ENCODE peak calls at places on chromosomes 6 and 20, in five cellular contexts. R, S, I, K and B are unnamed samples.

GRCh38 chr6:151716446-151717047 is 90.9 kb upstream of the ESR1 start:
- DNase-seq in R (no peak), S (no peak), I (peak), K (no peak), B (no peak)

GRCh38 chr6:1766663-1767062 is 156.9 kb downstream of the FOXC1 start:
- DNase-seq in R (peak), S (no peak), I (no peak), K (no peak), B (peak)

GRCh38 chr20:44961868-44962267 is 1.7 kb upstream of the TOMM34 start:
- DNase-seq in R (peak), S (no peak), I (no peak), K (no peak), B (peak)

GRCh38 chr20:19990911-19991707 is 26.1 kb upstream of the NAA20 start:
- DNase-seq in R (no peak), S (no peak), I (no peak), K (no peak), B (no peak)

GRCh38 chr6:132598473-132598872 is 8.9 kb upstream of the TAAR5 start:
- DNase-seq in R (no peak), S (no peak), I (peak), K (no peak), B (no peak)

GRCh38 chr6:1382331-1382882 is 7.0 kb upstream of the FOXF2 start:
- DNase-seq in R (no peak), S (no peak), I (no peak), K (no peak), B (no peak)

GRCh38 chr20:41526327-41526726 is 91.8 kb downstream of the CHD6 start:
- DNase-seq in R (no peak), S (no peak), I (no peak), K (no peak), B (no peak)

GRCh38 chr6:5754904-5755303 is 251.8 kb downstream of the NRN1 start:
- DNase-seq in R (no peak), S (no peak), I (no peak), K (no peak), B (no peak)

GRCh38 chr20:21361266-21361665 is 36.1 kb downstream of the NKX2-4 start:
- DNase-seq in R (peak), S (no peak), I (peak), K (no peak), B (peak)

GRCh38 chr6:117917176-117917575 is 10.1 kb downstream of the SLC35F1 start:
- DNase-seq in R (no peak), S (no peak), I (no peak), K (no peak), B (no peak)

GRCh38 chr6:33908025-33908424 is 104.2 kb upstream of the MLN start:
- DNase-seq in R (no peak), S (no peak), I (no peak), K (no peak), B (no peak)

GRCh38 chr6:135250751-135251356 is 69.7 kb downstream of the MYB start:
- DNase-seq in R (no peak), S (no peak), I (no peak), K (no peak), B (no peak)

GRCh38 chr6:15299430-15300131 is 53.7 kb downstream of the JARID2 start:
- DNase-seq in R (no peak), S (no peak), I (peak), K (peak), B (peak)

GRCh38 chr6:46128476-46128875 is 1.3 kb upstream of the ENPP4 start:
- DNase-seq in R (no peak), S (no peak), I (no peak), K (no peak), B (no peak)

GRCh38 chr6:167350322-167350721 is 25.4 kb downstream of the TTLL2 start:
- DNase-seq in R (no peak), S (no peak), I (no peak), K (no peak), B (no peak)

GRCh38 chr6:36817864-36818263 is 21.4 kb downstream of the CPNE5 start:
- DNase-seq in R (no peak), S (no peak), I (no peak), K (no peak), B (peak)

GRCh38 chr6:159169557-159170332 is 545 bp downstream of the FNDC1 start:
- DNase-seq in R (peak), S (no peak), I (peak), K (no peak), B (peak)